ENCODE peak calls at places on chromosomes 2 and 18, in five cellular contexts. B, C, Y, Z and A are unnamed samples.

GRCh38 chr2:160109939-160110673 is 47.7 kb upstream of the PLA2R1 start:
- DNase-seq in B (no peak), Y (peak), Z (no peak), C (peak), A (peak)

GRCh38 chr2:118279005-118279404 is 190.7 kb downstream of the INSIG2 start:
- DNase-seq in Y (no peak), B (no peak), C (no peak), Z (no peak), A (no peak)

GRCh38 chr2:146481629-146482028 is 1363.2 kb upstream of the ACVR2A start:
- DNase-seq in C (no peak), Z (no peak), B (no peak), Y (no peak), A (no peak)

GRCh38 chr2:69585855-69586560 is 57.5 kb downstream of the AAK1 start:
- DNase-seq in B (peak), C (no peak), Z (no peak), Y (no peak), A (no peak)

GRCh38 chr2:215028231-215028630 is 110.2 kb downstream of the ABCA12 start:
- DNase-seq in C (no peak), Y (no peak), B (no peak), Z (no peak), A (no peak)

GRCh38 chr2:214069254-214069653 is 341.6 kb upstream of the VWC2L start:
- DNase-seq in Y (no peak), B (no peak), C (no peak), Z (no peak), A (no peak)

GRCh38 chr18:54278615-54279014 is 9.3 kb downstream of the POLI start:
- DNase-seq in Y (no peak), C (no peak), B (no peak), Z (no peak), A (no peak)

GRCh38 chr2:9811679-9812511 is 31.4 kb upstream of the TAF1B start:
- DNase-seq in C (no peak), B (peak), Z (no peak), Y (no peak), A (no peak)

GRCh38 chr2:212957624-212958023 is 193.8 kb downstream of the IKZF2 start:
- DNase-seq in B (no peak), Y (no peak), Z (no peak), C (no peak), A (no peak)

GRCh38 chr2:105802587-105802986 is 57.9 kb downstream of the NCK2 start:
- DNase-seq in B (no peak), Y (no peak), Z (no peak), C (no peak), A (no peak)

GRCh38 chr18:3458952-3459853 is 9.2 kb downstream of the TGIF1 start:
- DNase-seq in Y (no peak), C (no peak), B (no peak), Z (no peak), A (no peak)

GRCh38 chr18:8705280-8705940 is at the start of gene MTCL1:
- DNase-seq in B (no peak), C (no peak), Z (peak), Y (no peak), A (peak)

GRCh38 chr2:98909381-98910211 is 26.4 kb downstream of the CRACDL start:
- DNase-seq in C (no peak), Z (no peak), Y (no peak), B (no peak), A (no peak)

GRCh38 chr2:62908145-62908544 is 142.5 kb upstream of the OTX1 start:
- DNase-seq in B (no peak), Z (no peak), Y (no peak), C (no peak), A (no peak)

GRCh38 chr2:216341151-216341550 is 31.1 kb downstream of the MARCHF4 start:
- DNase-seq in B (peak), Z (no peak), C (no peak), Y (no peak), A (no peak)

GRCh38 chr2:216345846-216346245 is 26.4 kb downstream of the MARCHF4 start:
- DNase-seq in B (no peak), C (no peak), Z (no peak), Y (no peak), A (no peak)

GRCh38 chr2:216344206-216344957 is 27.9 kb downstream of the MARCHF4 start:
- DNase-seq in Y (peak), Z (no peak), B (no peak), C (no peak), A (no peak)

GRCh38 chr2:216344958-216345315 is 27.3 kb downstream of the MARCHF4 start:
- DNase-seq in Z (no peak), B (no peak), C (no peak), Y (no peak), A (no peak)

DNA sequence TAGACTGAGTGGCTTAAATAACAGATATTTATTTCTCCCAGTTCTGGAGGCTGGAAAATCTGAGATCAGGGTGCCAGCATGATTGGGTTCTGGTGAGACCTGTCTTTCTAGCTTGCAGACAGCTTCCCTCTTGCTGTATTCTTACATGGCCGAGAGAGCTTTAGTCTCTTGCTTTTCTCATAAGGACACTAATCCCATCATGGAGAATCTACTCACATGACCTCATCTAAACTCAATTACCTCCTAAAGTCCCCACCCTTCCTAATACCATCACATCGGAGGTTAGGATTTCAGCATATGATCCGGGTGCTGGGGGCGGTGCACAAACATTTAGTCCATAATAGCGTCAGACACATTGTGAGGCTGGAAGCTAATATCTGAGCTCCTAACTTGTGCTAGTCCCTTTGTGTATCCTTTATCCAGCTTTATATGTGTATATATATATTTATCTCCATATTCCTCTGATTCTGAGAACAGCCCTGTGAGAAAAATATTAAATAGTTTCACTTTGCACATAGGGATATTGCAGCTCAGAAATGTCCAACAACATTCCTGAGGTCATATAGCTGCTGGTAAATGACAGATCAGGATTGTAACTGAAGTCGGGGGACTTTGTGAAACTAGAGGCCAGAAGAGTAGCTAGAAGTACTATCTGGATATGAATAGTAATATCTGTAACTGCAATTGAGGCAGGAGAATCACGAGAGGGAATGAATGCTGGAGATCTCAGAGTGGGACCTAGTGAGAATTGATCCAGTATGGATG is 28.9 kb downstream of the MARCHF4 start:
- DNase-seq in C (no peak), Z (no peak), Y (no peak), B (no peak), A (no peak)
- TF ChIP-seq POLR2A in C (no peak), Z (no peak), Y (no peak), B (no peak), A (no peak)

GRCh38 chr18:21740724-21741510 is at the start of gene MIB1:
- DNase-seq in Y (peak), C (no peak), B (peak), Z (peak), A (peak)
- TF ChIP-seq POLR2A in Y (peak), C (peak), B (peak), Z (peak), A (peak)

DNA sequence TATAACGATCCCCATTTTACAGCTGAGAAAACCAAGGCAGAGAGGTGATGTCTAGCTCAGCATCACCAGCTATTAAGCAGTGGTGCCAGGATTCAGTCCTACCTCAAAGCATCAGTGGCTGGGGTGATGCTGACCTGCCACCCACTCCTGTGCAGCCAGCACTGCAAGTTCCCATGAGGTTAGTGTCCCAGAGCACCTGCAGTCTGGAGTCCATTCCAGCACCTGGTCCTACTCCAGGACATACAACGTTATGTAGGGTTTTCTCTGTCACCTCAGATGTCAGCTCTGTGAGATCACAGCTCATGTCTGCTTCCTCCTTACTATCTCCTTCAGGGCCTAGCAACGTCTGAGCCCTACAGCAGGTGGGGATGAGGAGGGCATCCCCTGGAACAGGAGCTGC is 328.0 kb upstream of the HS6ST1 start:
- DNase-seq in Y (no peak), Z (no peak), B (no peak), C (no peak), A (no peak)
- TF ChIP-seq POLR2A in Y (no peak), Z (no peak), B (no peak), C (no peak), A (no peak)

DNA sequence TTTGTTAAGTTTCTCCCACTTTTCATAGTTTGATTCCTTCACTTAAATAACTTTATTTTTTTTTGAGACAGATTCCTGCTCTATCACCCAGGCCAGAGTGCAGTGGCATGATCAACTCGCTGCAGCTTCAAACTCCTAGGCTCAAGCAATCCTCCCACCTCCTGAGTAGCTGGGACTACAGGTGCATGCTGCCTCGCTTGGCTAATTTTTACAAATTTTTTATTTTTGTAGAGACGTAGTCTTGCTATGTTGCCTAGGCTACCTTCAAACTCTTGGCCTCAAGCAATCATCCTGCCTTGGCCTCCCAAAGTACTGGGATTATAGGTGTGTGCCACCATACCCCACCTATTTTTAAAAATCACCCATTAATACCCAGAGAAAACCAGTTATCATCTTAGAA is 14.2 kb upstream of the WIPF1 start:
- DNase-seq in Y (no peak), Z (no peak), C (no peak), B (no peak), A (no peak)
- TF ChIP-seq POLR2A in Y (no peak), Z (no peak), C (no peak), B (no peak), A (no peak)